ENCODE peak calls at places on chromosomes 13 and 19, in eight cellular contexts. B is endodermal cell; S is ovary; K is IMR-90; W is psoas muscle; I is cardiac muscle cell; P is right lobe of liver; M is CD8-positive, alpha-beta T cell. F is an unnamed sample.

GRCh38 chr13:40172149-40172591 is 494.3 kb downstream of the FOXO1 start:
- DNase-seq in B (peak; percentile 71), S (no peak), K (no peak), W (no peak), I (no peak), P (no peak), M (no peak), F (no peak)

GRCh38 chr19:18596752-18597157 is 8.2 kb downstream of the REX1BD start:
- DNase-seq in B (peak; percentile 94), S (peak; percentile 63), K (no peak), W (peak; percentile 75), I (peak; percentile 63), P (peak; percentile 73), M (no peak), F (no peak)

GRCh38 chr19:45306040-45306439 is 16.6 kb downstream of the CKM start:
- DNase-seq in B (no peak), S (no peak), K (no peak), W (no peak), I (no peak), P (no peak), M (no peak), F (no peak)

GRCh38 chr19:53871448-53871847 is 3.8 kb downstream of the MYADM start:
- DNase-seq in B (no peak), S (no peak), K (no peak), W (no peak), I (no peak), P (no peak), M (no peak), F (no peak)

GRCh38 chr19:55147408-55148251 is 1.4 kb downstream of the TNNT1 start:
- DNase-seq in B (peak; percentile 68), S (no peak), K (no peak), W (peak; percentile 85), I (no peak), P (no peak), M (no peak), F (no peak)

GRCh38 chr13:33219926-33220325 is 65.6 kb downstream of the STARD13 start:
- DNase-seq in B (no peak), S (no peak), K (no peak), W (no peak), I (no peak), P (no peak), M (no peak), F (no peak)

GRCh38 chr19:9911524-9911923 is 24.8 kb downstream of the OLFM2 start:
- DNase-seq in B (no peak), S (no peak), K (no peak), W (no peak), I (no peak), P (no peak), M (no peak), F (no peak)

GRCh38 chr13:45683701-45684100 is 18.4 kb upstream of the CBY2 start:
- DNase-seq in B (peak; percentile 58), S (no peak), K (no peak), W (no peak), I (no peak), P (no peak), M (no peak), F (no peak)

GRCh38 chr19:10815007-10815531 is 20.9 kb downstream of the TMED1 start:
- DNase-seq in B (no peak), S (no peak), K (no peak), W (no peak), I (no peak), P (no peak), M (no peak), F (no peak)

GRCh38 chr13:99275093-99275469 is 16.9 kb upstream of the GPR18 start:
- DNase-seq in B (no peak), S (no peak), K (peak; percentile 84), W (no peak), I (no peak), P (no peak), M (peak; percentile 61), F (peak; percentile 69)

GRCh38 chr19:10289836-10290438 is at the start of gene ICAM5:
- DNase-seq in B (no peak), S (peak; percentile 33), K (peak; percentile 42), W (no peak), I (peak; percentile 61), P (no peak), M (no peak), F (no peak)

GRCh38 chr13:71255633-71256032 is 611.4 kb downstream of the DACH1 start:
- DNase-seq in B (no peak), S (no peak), K (no peak), W (no peak), I (no peak), P (no peak), M (no peak), F (no peak)

GRCh38 chr13:38398810-38399493 is 49.3 kb downstream of the UFM1 start:
- DNase-seq in B (no peak), S (no peak), K (peak; percentile 39), W (no peak), I (no peak), P (no peak), M (no peak), F (peak; percentile 22)

GRCh38 chr19:41804327-41804726 is 7.9 kb downstream of the CEACAM3 start:
- DNase-seq in B (peak; percentile 2), S (no peak), K (no peak), W (no peak), I (no peak), P (no peak), M (no peak), F (no peak)

GRCh38 chr13:66835040-66835628 is 395.0 kb downstream of the PCDH9 start:
- DNase-seq in B (peak; percentile 53), S (peak; percentile 60), K (peak; percentile 18), W (peak; percentile 80), I (peak; percentile 60), P (peak; percentile 86), M (no peak), F (peak; percentile 39)

GRCh38 chr13:114044486-114044885 is 70.6 kb upstream of the C13orf46 start:
- DNase-seq in B (no peak), S (peak; percentile 59), K (peak; percentile 40), W (peak; percentile 76), I (no peak), P (no peak), M (no peak), F (no peak)

GRCh38 chr13:110712081-110712848 is 1.2 kb upstream of the ING1 start:
- DNase-seq in B (peak; percentile 94), S (peak; percentile 93), K (peak; percentile 73), W (peak; percentile 93), I (peak; percentile 95), P (peak; percentile 89), M (peak; percentile 95), F (peak; percentile 63)

GRCh38 chr19:5214902-5215301 is 125.7 kb downstream of the PTPRS start:
- DNase-seq in B (no peak), S (no peak), K (no peak), W (no peak), I (no peak), P (no peak), M (no peak), F (no peak)

GRCh38 chr19:5217171-5217570 is 123.4 kb downstream of the PTPRS start:
- DNase-seq in B (no peak), S (no peak), K (no peak), W (no peak), I (no peak), P (no peak), M (no peak), F (no peak)

GRCh38 chr19:5215431-5215830 is 125.2 kb downstream of the PTPRS start:
- DNase-seq in B (no peak), S (no peak), K (no peak), W (no peak), I (no peak), P (no peak), M (no peak), F (no peak)

GRCh38 chr19:5214371-5214770 is 126.2 kb downstream of the PTPRS start:
- DNase-seq in B (no peak), S (no peak), K (no peak), W (no peak), I (no peak), P (no peak), M (no peak), F (no peak)

DNA sequence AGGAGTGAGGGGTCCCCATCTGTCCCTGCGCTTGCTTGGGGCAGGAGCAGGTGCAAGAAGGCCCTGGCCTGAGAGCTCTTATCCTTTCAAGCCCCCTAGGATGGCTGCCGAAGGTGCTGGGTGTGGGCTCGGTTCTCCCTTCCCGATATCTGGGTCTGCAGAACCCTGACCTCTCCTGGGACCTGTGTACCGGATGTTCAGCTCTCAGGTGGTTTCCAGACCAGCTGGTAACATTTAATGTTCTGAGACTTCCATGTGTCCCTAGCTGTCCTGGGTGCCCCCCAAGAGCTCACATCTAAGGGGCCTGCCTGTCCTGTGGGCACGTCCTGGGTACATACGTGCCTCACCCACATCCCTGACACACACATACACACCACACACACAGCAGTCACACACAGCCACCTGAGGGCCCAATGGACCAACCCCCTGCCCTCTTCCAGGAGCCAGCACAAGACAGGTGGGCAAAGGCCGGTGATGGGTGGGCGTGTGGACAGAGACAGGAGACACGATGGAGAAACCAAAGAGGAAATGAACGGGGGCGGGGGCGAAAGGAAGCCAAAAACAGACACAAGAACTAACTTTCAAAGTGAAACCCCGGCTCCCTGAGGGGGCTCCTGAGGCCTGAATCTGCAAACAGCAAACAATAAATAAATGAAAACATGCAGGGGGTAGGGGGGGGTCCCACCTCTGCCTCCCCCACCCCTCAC is 124.3 kb downstream of the PTPRS start:
- DNase-seq in B (no peak), S (no peak), K (no peak), W (no peak), I (no peak), P (no peak), M (no peak), F (no peak)
- H3K36me3 ChIP-seq in B (peaks cover 94% of the 10 kb centered on the region), S (no peaks in the 10 kb centered on the region), K (peaks cover 87% of the 10 kb centered on the region), W (peaks cover 94% of the 10 kb centered on the region), I (peaks cover 81% of the 10 kb centered on the region), P (no peaks in the 10 kb centered on the region), M (no peaks in the 10 kb centered on the region), F (peaks cover 73% of the 10 kb centered on the region)

GRCh38 chr19:20565321-20566018 is at the start of gene ZNF737:
- DNase-seq in B (peak; percentile 98), S (peak; percentile 98), K (peak; percentile 91), W (peak; percentile 97), I (peak; percentile 98), P (peak; percentile 92), M (peak; percentile 93), F (peak; percentile 96)
- TF ChIP-seq CTCF in B (peak; percentile 68), S (no peak), K (peak; percentile 9), W (peak; percentile 46), I (peak; percentile 48), P (peak; percentile 31), M (no peak), F (peak; percentile 65)

DNA sequence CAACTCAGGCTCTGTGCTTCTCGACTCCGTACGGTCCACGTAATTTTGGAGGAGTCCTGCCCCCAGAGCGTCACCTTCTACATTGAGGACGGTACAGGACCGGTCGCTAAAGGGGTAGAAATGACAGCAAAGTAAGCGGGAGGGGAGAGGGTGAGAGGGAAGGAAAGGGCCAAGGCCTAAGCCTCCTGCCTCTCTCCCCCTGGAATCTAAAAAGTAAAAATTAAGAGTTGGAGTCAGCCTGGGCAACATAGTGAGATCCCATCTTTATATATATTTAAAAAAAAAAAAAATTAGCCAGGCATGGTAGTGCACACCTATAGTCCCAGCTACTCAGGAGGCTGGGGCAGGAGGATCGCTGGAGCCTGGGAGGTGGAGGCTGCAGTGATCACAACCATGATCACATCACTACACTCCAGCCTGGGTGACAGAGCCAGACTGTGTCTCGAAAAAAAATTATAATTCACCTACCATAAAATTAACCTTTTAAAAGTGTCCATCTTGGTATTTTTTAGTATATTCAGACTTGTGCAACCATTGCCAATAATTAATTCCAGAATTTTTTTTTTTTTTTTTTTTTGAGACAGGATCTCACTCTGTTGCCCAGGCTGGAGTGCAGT is 12.6 kb downstream of the SLC1A5 start:
- DNase-seq in B (no peak), S (no peak), K (no peak), W (no peak), I (no peak), P (no peak), M (no peak), F (no peak)
- H3K36me3 ChIP-seq in B (peaks cover 23% of the 10 kb centered on the region), S (no peaks in the 10 kb centered on the region), K (peaks cover 60% of the 10 kb centered on the region), W (peaks cover 28% of the 10 kb centered on the region), I (peaks cover 12% of the 10 kb centered on the region), P (no peaks in the 10 kb centered on the region), M (no peaks in the 10 kb centered on the region), F (peaks cover 61% of the 10 kb centered on the region)

GRCh38 chr13:100828226-100828625 is 153.6 kb upstream of the TMTC4 start:
- DNase-seq in B (peak; percentile 72), S (no peak), K (no peak), W (no peak), I (peak; percentile 5), P (no peak), M (no peak), F (no peak)
- TF ChIP-seq CTCF in B (peak; percentile 74), S (no peak), K (peak; percentile 5), W (no peak), I (no peak), P (no peak), M (no peak), F (peak; percentile 57)